ENCODE peak calls at places on chromosomes 12 and 14, in eight cellular contexts. G is neural progenitor cell, K is fibroblast of mammary gland, T is psoas muscle, H is tibial nerve, V is GM06990, S is astrocyte of the spinal cord, P is cardiac fibroblast. B is an unnamed sample.

GRCh38 chr14:84399296-84399910 is 1130.5 kb upstream of the FLRT2 start:
- DNase-seq in G (no peak), K (no peak), T (no peak), H (no peak), V (no peak), S (no peak), P (no peak), B (no peak)

GRCh38 chr12:105418232-105418631 is 87.7 kb downstream of the C12orf75 start:
- DNase-seq in G (no peak), K (peak), T (no peak), H (no peak), V (no peak), S (peak), P (peak), B (no peak)

GRCh38 chr14:99721792-99722516 is 37.9 kb downstream of the CYP46A1 start:
- DNase-seq in G (no peak), K (no peak), T (no peak), H (no peak), V (no peak), S (no peak), P (no peak), B (no peak)

GRCh38 chr12:54538136-54538700 is 11.2 kb upstream of the PDE1B start:
- DNase-seq in G (no peak), K (no peak), T (no peak), H (no peak), V (no peak), S (no peak), P (no peak), B (no peak)

GRCh38 chr12:52220456-52220855 is 12.6 kb upstream of the KRT7 start:
- DNase-seq in G (no peak), K (no peak), T (no peak), H (no peak), V (no peak), S (no peak), P (no peak), B (no peak)

GRCh38 chr12:105939181-105939721 is 199.5 kb downstream of the NUAK1 start:
- DNase-seq in G (no peak), K (no peak), T (no peak), H (no peak), V (no peak), S (no peak), P (no peak), B (no peak)

GRCh38 chr14:59116984-59117415 is 71.5 kb upstream of the DAAM1 start:
- DNase-seq in G (no peak), K (peak), T (no peak), H (no peak), V (peak), S (no peak), P (no peak), B (no peak)

GRCh38 chr14:33791971-33792370 is 158.9 kb downstream of the EGLN3 start:
- DNase-seq in G (peak), K (no peak), T (no peak), H (no peak), V (no peak), S (no peak), P (no peak), B (no peak)

GRCh38 chr14:61298834-61299233 is 17.7 kb upstream of the TMEM30B start:
- DNase-seq in G (no peak), K (no peak), T (no peak), H (no peak), V (no peak), S (no peak), P (no peak), B (no peak)

GRCh38 chr12:109461049-109461845 is 15.9 kb downstream of the KCTD10 start:
- DNase-seq in G (no peak), K (peak), T (no peak), H (no peak), V (no peak), S (peak), P (peak), B (no peak)

GRCh38 chr14:61375218-61375617 is 53.8 kb downstream of the PRKCH start:
- DNase-seq in G (no peak), K (no peak), T (no peak), H (no peak), V (no peak), S (no peak), P (no peak), B (no peak)

GRCh38 chr12:109529618-109530300 is 43.5 kb downstream of the MMAB start:
- DNase-seq in G (peak), K (no peak), T (no peak), H (no peak), V (no peak), S (no peak), P (no peak), B (no peak)

GRCh38 chr12:119804011-119804641 is 73.0 kb downstream of the CIT start:
- DNase-seq in G (peak), K (peak), T (peak), H (no peak), V (peak), S (peak), P (peak), B (peak)

GRCh38 chr14:76904740-76905569 is 78.7 kb downstream of the LRRC74A start:
- DNase-seq in G (no peak), K (peak), T (peak), H (no peak), V (peak), S (peak), P (peak), B (no peak)

GRCh38 chr12:96233941-96234461 is 39.8 kb downstream of the ELK3 start:
- DNase-seq in G (no peak), K (peak), T (peak), H (peak), V (no peak), S (peak), P (peak), B (peak)

GRCh38 chr12:7916936-7917335 is 19.1 kb downstream of the SLC2A3 start:
- DNase-seq in G (no peak), K (no peak), T (no peak), H (no peak), V (no peak), S (no peak), P (no peak), B (no peak)

GRCh38 chr12:121453022-121453360 is 53.1 kb downstream of the RNF34 start:
- DNase-seq in G (no peak), K (no peak), T (no peak), H (no peak), V (no peak), S (no peak), P (no peak), B (no peak)

GRCh38 chr12:21117995-21118394 is 13.0 kb upstream of the SLCO1B1 start:
- DNase-seq in G (no peak), K (no peak), T (no peak), H (no peak), V (no peak), S (no peak), P (no peak), B (no peak)

GRCh38 chr14:105689722-105690121 is 163.3 kb downstream of the TMEM121 start:
- DNase-seq in G (no peak), K (no peak), T (no peak), H (no peak), V (no peak), S (no peak), P (no peak), B (no peak)

GRCh38 chr12:74515849-74516248 is 21.8 kb upstream of the ATXN7L3B start:
- DNase-seq in G (no peak), K (no peak), T (no peak), H (no peak), V (no peak), S (no peak), P (no peak), B (no peak)

GRCh38 chr12:74514098-74514872 is 23.4 kb upstream of the ATXN7L3B start:
- DNase-seq in G (no peak), K (no peak), T (no peak), H (no peak), V (no peak), S (no peak), P (no peak), B (no peak)

DNA sequence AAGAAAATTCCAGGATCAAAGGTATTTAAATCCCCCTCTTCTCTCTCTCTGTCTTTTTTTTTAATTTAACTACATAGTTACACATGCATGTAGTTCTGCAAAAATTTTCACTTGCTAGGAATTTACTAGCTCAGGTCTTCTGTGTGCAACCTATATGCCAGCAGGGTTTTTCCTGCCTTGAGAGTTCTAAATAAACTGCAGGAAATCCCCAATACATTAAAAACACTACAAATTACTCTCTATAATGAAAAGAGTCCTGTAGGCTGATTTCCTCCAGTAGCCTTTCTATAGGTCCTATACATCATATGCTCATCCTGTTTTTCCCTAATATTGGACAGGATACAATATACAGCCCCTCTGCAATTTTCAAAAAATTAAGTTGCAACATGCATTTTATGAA is 27.7 kb upstream of the ATXN7L3B start:
- DNase-seq in G (no peak), K (no peak), T (no peak), H (no peak), V (no peak), S (no peak), P (no peak), B (no peak)
- H3K4me3 ChIP-seq in G (no peak), K (no peak), T (no peak), H (no peak), V (no peak), S (no peak), P (no peak), B (no peak)

GRCh38 chr12:93243382-93243688 is 134.4 kb upstream of the NUDT4 start:
- DNase-seq in G (no peak), K (no peak), T (no peak), H (no peak), V (no peak), S (no peak), P (no peak), B (no peak)
- H3K4me3 ChIP-seq in G (no peak), K (no peak), T (no peak), H (no peak), V (no peak), S (no peak), P (no peak), B (no peak)

GRCh38 chr12:9674226-9674590 is 4.7 kb downstream of the CLEC2D start:
- DNase-seq in G (no peak), K (no peak), T (no peak), H (no peak), V (peak), S (no peak), P (no peak), B (no peak)
- H3K4me3 ChIP-seq in G (no peak), K (no peak), T (no peak), H (no peak), V (peak), S (no peak), P (no peak), B (no peak)

DNA sequence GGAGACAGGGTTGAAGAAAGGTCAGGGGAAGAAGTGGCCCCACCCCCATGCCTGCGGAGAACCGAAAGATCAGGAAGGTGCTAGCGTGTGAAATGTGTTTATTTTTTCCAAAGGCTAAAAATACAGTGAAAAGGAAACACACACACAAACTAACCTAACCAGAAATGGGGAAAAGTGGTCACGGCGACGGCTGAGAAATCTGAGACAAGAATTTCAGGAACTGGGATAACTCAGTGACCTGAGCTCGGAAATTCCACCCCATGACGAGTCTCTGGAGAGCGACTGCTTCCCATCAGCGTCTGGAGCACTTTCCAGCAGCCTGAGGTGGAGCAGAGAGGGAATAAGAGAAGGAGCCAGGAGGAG is 16.6 kb upstream of the RND1 start:
- DNase-seq in G (peak), K (no peak), T (no peak), H (no peak), V (no peak), S (peak), P (peak), B (no peak)
- H3K4me3 ChIP-seq in G (peak), K (no peak), T (peak), H (no peak), V (no peak), S (no peak), P (no peak), B (no peak)

B was measured in dorsolateral prefrontal cortex.